ENCODE peak calls at places on chromosomes 7 and 10, in seven cellular contexts. Y is prostate gland, E is MM.1S, I is breast epithelium, R is pancreas, T is osteoblast, P is mammary epithelial cell. H is an unnamed sample.
A peak's percentile ranks its signal among the peaks of the same experiment; 100 is the strongest.

GRCh38 chr10:43252785-43253341 is 14.0 kb downstream of the RASGEF1A start:
- DNase-seq in P (no peak), I (peak; percentile 42), T (peak; percentile 78), Y (no peak), R (no peak), E (no peak), H (peak; percentile 32)

GRCh38 chr7:152865011-152865410 is 105.5 kb downstream of the ACTR3B start:
- DNase-seq in I (no peak), P (no peak), T (peak; percentile 81), R (no peak), E (no peak), Y (no peak), H (no peak)

GRCh38 chr10:129967579-129968019 is 3.5 kb upstream of the EBF3 start:
- DNase-seq in P (no peak), Y (no peak), T (peak; percentile 62), R (no peak), I (no peak), E (no peak), H (no peak)

GRCh38 chr10:52639652-52640051 is 132.9 kb downstream of the MBL2 start:
- DNase-seq in T (no peak), P (peak; percentile 33), R (no peak), Y (no peak), E (peak; percentile 93), I (no peak), H (no peak)

GRCh38 chr7:106465704-106466468 is 181.1 kb upstream of the NAMPT start:
- DNase-seq in R (no peak), T (no peak), Y (no peak), E (no peak), P (no peak), I (no peak), H (no peak)

GRCh38 chr10:101828734-101829551 is 10.7 kb upstream of the OGA start:
- DNase-seq in Y (no peak), T (peak; percentile 17), P (no peak), E (no peak), I (no peak), R (peak; percentile 58), H (no peak)

GRCh38 chr10:93746844-93747284 is 10.9 kb upstream of the LGI1 start:
- DNase-seq in I (no peak), Y (no peak), T (peak; percentile 89), R (no peak), P (peak; percentile 97), E (peak; percentile 30), H (peak; percentile 93)

GRCh38 chr7:53609185-53609584 is 573.8 kb downstream of the POM121L12 start:
- DNase-seq in T (no peak), Y (no peak), I (no peak), E (no peak), P (no peak), R (no peak), H (no peak)

GRCh38 chr7:70698219-70698832 is 433.6 kb upstream of the GALNT17 start:
- DNase-seq in Y (peak; percentile 43), I (no peak), R (no peak), P (peak; percentile 45), T (peak; percentile 96), E (peak; percentile 70), H (no peak)

GRCh38 chr7:116899308-116899707 is 36.9 kb downstream of the CAPZA2 start:
- DNase-seq in I (no peak), P (peak; percentile 35), E (no peak), T (no peak), Y (no peak), R (no peak), H (no peak)

GRCh38 chr7:98930921-98931320 is 52.6 kb downstream of the TRRAP start:
- DNase-seq in R (no peak), Y (no peak), E (peak; percentile 34), T (peak; percentile 76), P (peak; percentile 9), I (no peak), H (no peak)

GRCh38 chr7:151308256-151308655 is 33.4 kb upstream of the NUB1 start:
- DNase-seq in R (no peak), E (no peak), I (no peak), P (no peak), Y (no peak), T (no peak), H (no peak)

GRCh38 chr10:112360308-112361270 is 13.3 kb upstream of the ACSL5 start:
- DNase-seq in I (peak; percentile 66), P (peak; percentile 57), R (no peak), Y (peak; percentile 88), T (no peak), E (no peak), H (no peak)

GRCh38 chr10:43420369-43421200 is 11.6 kb upstream of the HNRNPF start:
- DNase-seq in T (peak; percentile 97), P (peak; percentile 61), Y (peak; percentile 68), I (peak; percentile 73), R (peak; percentile 79), E (peak; percentile 91), H (peak; percentile 89)

GRCh38 chr10:129964611-129965417 is 740 bp upstream of the EBF3 start:
- DNase-seq in E (no peak), R (no peak), P (no peak), I (no peak), T (peak; percentile 96), Y (no peak), H (peak; percentile 78)

GRCh38 chr7:151113344-151114150 is 27.3 kb downstream of the AGAP3 start:
- DNase-seq in P (peak; percentile 88), T (peak; percentile 99), Y (peak; percentile 86), E (no peak), R (no peak), I (no peak), H (peak; percentile 88)

GRCh38 chr7:151626422-151627115 is 106.9 kb upstream of the RHEB start:
- DNase-seq in T (no peak), I (no peak), Y (peak; percentile 48), E (peak; percentile 23), R (peak; percentile 51), P (peak; percentile 48), H (peak; percentile 83)

GRCh38 chr10:24483701-24484100 is 240.0 kb downstream of the ARHGAP21 start:
- DNase-seq in R (peak; percentile 49), Y (peak; percentile 88), P (peak; percentile 99), I (peak; percentile 75), E (peak; percentile 69), T (peak; percentile 88), H (peak; percentile 69)

GRCh38 chr7:100568936-100569844 is 4.5 kb downstream of the SAP25 start:
- DNase-seq in I (peak; percentile 52), E (no peak), P (no peak), T (peak; percentile 88), Y (peak; percentile 34), R (peak; percentile 76), H (peak; percentile 95)

GRCh38 chr7:26403640-26404039 is 112.0 kb downstream of the SNX10 start:
- DNase-seq in Y (no peak), E (no peak), T (no peak), P (no peak), I (no peak), R (no peak), H (no peak)

GRCh38 chr7:151460474-151460855 is 20.5 kb upstream of the CRYGN start:
- DNase-seq in R (peak; percentile 57), P (no peak), Y (no peak), T (no peak), I (no peak), E (no peak), H (peak; percentile 56)

GRCh38 chr10:107686095-107686494 is 521.6 kb upstream of the SORCS1 start:
- DNase-seq in E (no peak), T (no peak), R (no peak), P (no peak), I (no peak), Y (no peak), H (no peak)

GRCh38 chr10:70115948-70116682 is 16.5 kb downstream of the AIFM2 start:
- DNase-seq in R (peak; percentile 62), I (no peak), P (peak; percentile 25), T (no peak), Y (peak; percentile 43), E (peak; percentile 47), H (peak; percentile 91)
- H3K27ac ChIP-seq in R (no peak overlapping the region), I (no peak overlapping the region), P (no peak overlapping the region), T (no peak overlapping the region), Y (no peak overlapping the region), E (no peak overlapping the region), H (no peak overlapping the region)

DNA sequence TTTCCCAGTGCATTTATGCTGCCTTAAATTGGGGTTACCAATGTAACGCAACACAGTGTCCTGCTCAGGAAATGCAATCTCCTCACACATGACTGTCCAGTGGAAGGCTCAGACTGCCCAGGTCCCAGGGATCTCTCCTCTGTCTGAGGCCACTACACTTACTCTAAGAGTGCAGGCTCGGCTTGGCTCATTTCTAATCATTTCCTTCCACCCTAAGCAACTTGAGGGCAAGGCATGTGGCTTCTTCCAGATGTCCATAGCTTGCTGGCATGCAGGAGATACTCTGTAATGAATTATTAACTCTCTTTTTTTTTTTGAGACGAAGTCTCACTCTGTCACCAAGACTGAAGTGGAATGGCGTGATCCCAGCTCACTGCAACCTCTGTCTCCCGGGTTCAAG is 23.7 kb downstream of the PLAC9 start:
- DNase-seq in T (no peak), E (no peak), Y (no peak), I (no peak), R (no peak), P (no peak), H (no peak)
- H3K36me3 ChIP-seq in T (peaks cover 53% of the 10 kb centered on the region), E (peaks cover 16% of the 10 kb centered on the region), Y (no peaks in the 10 kb centered on the region), I (no peaks in the 10 kb centered on the region), R (no peaks in the 10 kb centered on the region), P (peaks cover 12% of the 10 kb centered on the region), H (peaks cover 81% of the 10 kb centered on the region)

GRCh38 chr10:122206471-122207065 is 64.5 kb upstream of the BTBD16 start:
- DNase-seq in P (peak; percentile 9), Y (no peak), I (no peak), R (no peak), T (no peak), E (no peak), H (no peak)
- TF ChIP-seq CTCF in P (no peak), Y (no peak), I (no peak), R (no peak), T (no peak), E (no peak), H (peak; percentile 36)

GRCh38 chr10:17427201-17427600 is 27.2 kb downstream of the ST8SIA6 start:
- DNase-seq in I (no peak), R (no peak), P (no peak), Y (no peak), T (no peak), E (no peak), H (no peak)

GRCh38 chr10:17428616-17429097 is 25.7 kb downstream of the ST8SIA6 start:
- DNase-seq in R (no peak), P (no peak), Y (no peak), T (no peak), E (peak; percentile 28), I (no peak), H (no peak)

GRCh38 chr10:17426263-17426600 is 28.2 kb downstream of the ST8SIA6 start:
- DNase-seq in P (no peak), E (no peak), R (no peak), T (no peak), Y (no peak), I (no peak), H (no peak)

GRCh38 chr10:17429490-17429889 is 24.9 kb downstream of the ST8SIA6 start:
- DNase-seq in R (no peak), T (no peak), P (no peak), I (no peak), E (no peak), Y (no peak), H (no peak)

DNA sequence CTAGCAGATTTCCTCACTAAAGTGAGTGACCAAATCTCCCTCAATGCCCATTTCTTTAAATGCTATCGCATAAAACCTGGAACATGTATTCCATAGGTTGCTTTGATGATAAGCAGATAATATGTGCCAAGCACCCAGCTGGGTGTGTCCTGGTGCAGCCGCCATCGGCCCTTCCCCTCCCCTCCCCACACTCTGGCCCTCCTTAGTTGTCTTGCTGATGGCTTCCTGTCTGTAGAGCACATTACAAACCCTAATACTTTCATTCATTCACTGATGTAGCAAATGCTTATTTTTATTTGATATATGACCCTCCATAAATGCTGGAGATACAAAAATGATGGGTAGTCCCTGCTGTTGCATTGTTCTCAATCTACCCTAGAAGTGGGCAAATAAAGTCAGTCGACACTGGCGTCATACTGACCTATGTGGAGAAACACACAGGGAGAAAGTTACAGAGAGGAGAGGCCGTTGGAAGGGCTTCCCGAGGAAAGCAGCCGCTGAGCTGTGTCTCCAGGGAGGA is 26.2 kb downstream of the ST8SIA6 start:
- DNase-seq in P (no peak), T (no peak), R (no peak), Y (no peak), I (no peak), E (no peak), H (no peak)
- H3K27ac ChIP-seq in P (no peak overlapping the region), T (no peak overlapping the region), R (no peak overlapping the region), Y (no peak overlapping the region), I (no peak overlapping the region), E (no peak overlapping the region), H (no peak overlapping the region)

H was measured in endodermal cell.